ENCODE peak calls at places on chromosomes 4 and X, in seven cellular contexts. One of them, this sample, is unnamed. For H4K20me1, the result is how much of the 10 kb centered on the place peaks cover.

GRCh38 chr4:162201673-162202072 is 37.9 kb upstream of the FSTL5 start:
- DNase-seq in H1: no peak
- DNase-seq in IMR-90: no peak
- DNase-seq in GM23338: no peak
- DNase-seq in K562: no peak
- DNase-seq in mammary epithelial cell: no peak
- DNase-seq in astrocyte: peak
- DNase-seq in this sample: no peak

GRCh38 chr4:8238515-8239053 is 31.0 kb upstream of the HTRA3 start:
- DNase-seq in mammary epithelial cell: no peak
- DNase-seq in K562: peak
- DNase-seq in astrocyte: no peak
- DNase-seq in H1: peak
- DNase-seq in IMR-90: no peak
- DNase-seq in GM23338: peak
- DNase-seq in this sample: no peak

GRCh38 chr4:74235135-74235534 is 73.1 kb upstream of the EPGN start:
- DNase-seq in mammary epithelial cell: no peak
- DNase-seq in astrocyte: no peak
- DNase-seq in GM23338: no peak
- DNase-seq in H1: no peak
- DNase-seq in IMR-90: no peak
- DNase-seq in K562: no peak
- DNase-seq in this sample: no peak

GRCh38 chr4:72842323-72842722 is 227.2 kb downstream of the COX18 start:
- DNase-seq in mammary epithelial cell: peak
- DNase-seq in GM23338: no peak
- DNase-seq in IMR-90: no peak
- DNase-seq in astrocyte: peak
- DNase-seq in K562: no peak
- DNase-seq in H1: no peak
- DNase-seq in this sample: peak

GRCh38 chr4:47085661-47086060 is 54.3 kb downstream of the GABRB1 start:
- DNase-seq in K562: no peak
- DNase-seq in mammary epithelial cell: no peak
- DNase-seq in astrocyte: no peak
- DNase-seq in H1: no peak
- DNase-seq in IMR-90: no peak
- DNase-seq in GM23338: no peak
- DNase-seq in this sample: no peak

GRCh38 chrX:14029425-14030247 is at the start of gene GEMIN8:
- DNase-seq in mammary epithelial cell: peak
- DNase-seq in K562: peak
- DNase-seq in GM23338: peak
- DNase-seq in H1: peak
- DNase-seq in IMR-90: peak
- DNase-seq in astrocyte: peak
- DNase-seq in this sample: peak

GRCh38 chrX:55738969-55739368 is 21.4 kb downstream of the RRAGB start:
- DNase-seq in IMR-90: no peak
- DNase-seq in astrocyte: no peak
- DNase-seq in H1: no peak
- DNase-seq in GM23338: no peak
- DNase-seq in mammary epithelial cell: no peak
- DNase-seq in K562: no peak
- DNase-seq in this sample: no peak

GRCh38 chrX:55668084-55668483 is 44.9 kb downstream of the FOXR2 start:
- DNase-seq in H1: no peak
- DNase-seq in astrocyte: no peak
- DNase-seq in IMR-90: no peak
- DNase-seq in mammary epithelial cell: no peak
- DNase-seq in K562: no peak
- DNase-seq in GM23338: no peak
- DNase-seq in this sample: no peak

GRCh38 chrX:1485033-1485432 is 32.3 kb upstream of the ASMTL start:
- DNase-seq in GM23338: no peak
- DNase-seq in IMR-90: no peak
- DNase-seq in astrocyte: no peak
- DNase-seq in K562: no peak
- DNase-seq in mammary epithelial cell: no peak
- DNase-seq in H1: no peak
- DNase-seq in this sample: no peak

GRCh38 chr4:142452132-142452855 is 393.8 kb downstream of the INPP4B start:
- DNase-seq in GM23338: no peak
- DNase-seq in K562: no peak
- DNase-seq in astrocyte: peak
- DNase-seq in mammary epithelial cell: peak
- DNase-seq in IMR-90: peak
- DNase-seq in H1: no peak
- DNase-seq in this sample: peak

GRCh38 chr4:121738780-121739547 is 26.0 kb downstream of the SMIM43 start:
- DNase-seq in mammary epithelial cell: no peak
- DNase-seq in K562: no peak
- DNase-seq in astrocyte: peak
- DNase-seq in H1: no peak
- DNase-seq in IMR-90: peak
- DNase-seq in GM23338: no peak
- DNase-seq in this sample: no peak

GRCh38 chr4:45580306-45580705 is 543.5 kb downstream of the GABRG1 start:
- DNase-seq in mammary epithelial cell: no peak
- DNase-seq in GM23338: no peak
- DNase-seq in H1: no peak
- DNase-seq in K562: no peak
- DNase-seq in IMR-90: no peak
- DNase-seq in astrocyte: no peak
- DNase-seq in this sample: no peak

GRCh38 chr4:112279025-112279881 is 6.5 kb downstream of the TIFA start:
- DNase-seq in K562: no peak
- DNase-seq in GM23338: no peak
- DNase-seq in IMR-90: peak
- DNase-seq in mammary epithelial cell: no peak
- DNase-seq in astrocyte: no peak
- DNase-seq in H1: no peak
- DNase-seq in this sample: no peak

GRCh38 chr4:20367446-20367845 is 115.7 kb downstream of the SLIT2 start:
- DNase-seq in mammary epithelial cell: no peak
- DNase-seq in GM23338: no peak
- DNase-seq in K562: no peak
- DNase-seq in astrocyte: no peak
- DNase-seq in IMR-90: no peak
- DNase-seq in H1: no peak
- DNase-seq in this sample: no peak

GRCh38 chr4:138062929-138063328 is 179.2 kb downstream of the SLC7A11 start:
- DNase-seq in GM23338: peak
- DNase-seq in K562: no peak
- DNase-seq in astrocyte: peak
- DNase-seq in H1: no peak
- DNase-seq in mammary epithelial cell: peak
- DNase-seq in IMR-90: peak
- DNase-seq in this sample: peak

GRCh38 chr4:109411964-109412363 is 21.7 kb upstream of the SEC24B start:
- DNase-seq in GM23338: no peak
- DNase-seq in IMR-90: no peak
- DNase-seq in K562: no peak
- DNase-seq in mammary epithelial cell: no peak
- DNase-seq in H1: no peak
- DNase-seq in astrocyte: no peak
- DNase-seq in this sample: no peak

GRCh38 chrX:129658429-129658828 is 3.7 kb upstream of the APLN start:
- DNase-seq in astrocyte: no peak
- DNase-seq in GM23338: no peak
- DNase-seq in K562: no peak
- DNase-seq in H1: no peak
- DNase-seq in IMR-90: no peak
- DNase-seq in mammary epithelial cell: no peak
- DNase-seq in this sample: no peak

GRCh38 chrX:129653181-129653984 is 1.4 kb downstream of the APLN start:
- DNase-seq in mammary epithelial cell: no peak
- DNase-seq in H1: no peak
- DNase-seq in K562: no peak
- DNase-seq in astrocyte: no peak
- DNase-seq in IMR-90: no peak
- DNase-seq in GM23338: no peak
- DNase-seq in this sample: no peak

GRCh38 chrX:129654652-129655546 is at the start of gene APLN:
- DNase-seq in H1: peak
- DNase-seq in GM23338: peak
- DNase-seq in astrocyte: peak
- DNase-seq in mammary epithelial cell: peak
- DNase-seq in IMR-90: peak
- DNase-seq in K562: peak
- DNase-seq in this sample: peak

GRCh38 chrX:129653985-129654651 is 638 bp downstream of the APLN start:
- DNase-seq in H1: no peak
- DNase-seq in GM23338: peak
- DNase-seq in K562: no peak
- DNase-seq in IMR-90: no peak
- DNase-seq in mammary epithelial cell: peak
- DNase-seq in astrocyte: no peak
- DNase-seq in this sample: peak

GRCh38 chrX:129655547-129656248 is 942 bp upstream of the APLN start:
- DNase-seq in K562: no peak
- DNase-seq in GM23338: peak
- DNase-seq in astrocyte: no peak
- DNase-seq in H1: no peak
- DNase-seq in mammary epithelial cell: peak
- DNase-seq in IMR-90: no peak
- DNase-seq in this sample: no peak
- H3K4me2 ChIP-seq in K562: no peak
- H3K4me2 ChIP-seq in GM23338: peak
- H3K4me2 ChIP-seq in astrocyte: no peak
- H3K4me2 ChIP-seq in H1: peak
- H3K4me2 ChIP-seq in mammary epithelial cell: no peak
- H3K4me2 ChIP-seq in IMR-90: no peak
- H3K4me2 ChIP-seq in this sample: no peak

GRCh38 chr4:80308466-80308822 is 27.1 kb upstream of the CFAP299 start:
- DNase-seq in H1: no peak
- DNase-seq in GM23338: peak
- DNase-seq in K562: no peak
- DNase-seq in mammary epithelial cell: no peak
- DNase-seq in IMR-90: no peak
- DNase-seq in astrocyte: no peak
- DNase-seq in this sample: peak

GRCh38 chr4:80307774-80308465 is 27.6 kb upstream of the CFAP299 start:
- DNase-seq in astrocyte: peak
- DNase-seq in H1: no peak
- DNase-seq in IMR-90: peak
- DNase-seq in K562: no peak
- DNase-seq in mammary epithelial cell: peak
- DNase-seq in GM23338: no peak
- DNase-seq in this sample: peak

GRCh38 chr4:80305466-80305865 is 30.1 kb upstream of the CFAP299 start:
- DNase-seq in GM23338: no peak
- DNase-seq in H1: no peak
- DNase-seq in IMR-90: peak
- DNase-seq in mammary epithelial cell: peak
- DNase-seq in K562: no peak
- DNase-seq in astrocyte: peak
- DNase-seq in this sample: peak

GRCh38 chr4:80306255-80306654 is 29.3 kb upstream of the CFAP299 start:
- DNase-seq in H1: no peak
- DNase-seq in GM23338: no peak
- DNase-seq in mammary epithelial cell: peak
- DNase-seq in IMR-90: peak
- DNase-seq in K562: no peak
- DNase-seq in astrocyte: peak
- DNase-seq in this sample: peak

GRCh38 chr4:80307183-80307735 is 28.3 kb upstream of the CFAP299 start:
- DNase-seq in mammary epithelial cell: peak
- DNase-seq in K562: no peak
- DNase-seq in GM23338: no peak
- DNase-seq in astrocyte: peak
- DNase-seq in IMR-90: peak
- DNase-seq in H1: no peak
- DNase-seq in this sample: peak
- H3K27ac ChIP-seq in mammary epithelial cell: peak
- H3K27ac ChIP-seq in K562: no peak
- H3K27ac ChIP-seq in GM23338: no peak
- H3K27ac ChIP-seq in astrocyte: peak
- H3K27ac ChIP-seq in IMR-90: no peak
- H3K27ac ChIP-seq in H1: no peak
- H3K27ac ChIP-seq in this sample: peak

DNA sequence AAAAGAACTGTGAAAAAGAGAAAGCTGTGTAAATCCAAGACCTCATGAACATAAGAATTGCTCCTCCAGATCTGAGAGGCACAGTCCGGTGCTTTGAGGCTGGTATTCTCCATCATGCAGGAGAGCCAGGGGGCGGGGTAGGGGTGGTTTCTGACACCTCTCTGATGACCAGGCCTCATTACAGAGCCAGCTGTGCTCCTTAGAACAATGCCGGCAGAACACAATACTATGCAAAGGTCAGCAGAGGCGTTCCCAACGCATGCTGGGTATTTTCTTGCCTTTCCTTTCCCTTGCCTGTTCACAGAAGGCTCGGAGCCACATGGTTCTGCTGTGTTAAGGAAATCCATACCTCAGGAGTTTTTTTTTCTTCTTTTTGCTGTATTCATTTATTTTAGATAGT is 91.2 kb upstream of the SOD3 start:
- DNase-seq in astrocyte: no peak
- DNase-seq in GM23338: peak
- DNase-seq in IMR-90: no peak
- DNase-seq in H1: peak
- DNase-seq in mammary epithelial cell: no peak
- DNase-seq in K562: no peak
- DNase-seq in this sample: no peak
- H4K20me1 ChIP-seq in astrocyte: under half
- H4K20me1 ChIP-seq in GM23338: under half
- H4K20me1 ChIP-seq in IMR-90: under half
- H4K20me1 ChIP-seq in H1: under half
- H4K20me1 ChIP-seq in mammary epithelial cell: under half
- H4K20me1 ChIP-seq in K562: under half
- H4K20me1 ChIP-seq in this sample: under half

DNA sequence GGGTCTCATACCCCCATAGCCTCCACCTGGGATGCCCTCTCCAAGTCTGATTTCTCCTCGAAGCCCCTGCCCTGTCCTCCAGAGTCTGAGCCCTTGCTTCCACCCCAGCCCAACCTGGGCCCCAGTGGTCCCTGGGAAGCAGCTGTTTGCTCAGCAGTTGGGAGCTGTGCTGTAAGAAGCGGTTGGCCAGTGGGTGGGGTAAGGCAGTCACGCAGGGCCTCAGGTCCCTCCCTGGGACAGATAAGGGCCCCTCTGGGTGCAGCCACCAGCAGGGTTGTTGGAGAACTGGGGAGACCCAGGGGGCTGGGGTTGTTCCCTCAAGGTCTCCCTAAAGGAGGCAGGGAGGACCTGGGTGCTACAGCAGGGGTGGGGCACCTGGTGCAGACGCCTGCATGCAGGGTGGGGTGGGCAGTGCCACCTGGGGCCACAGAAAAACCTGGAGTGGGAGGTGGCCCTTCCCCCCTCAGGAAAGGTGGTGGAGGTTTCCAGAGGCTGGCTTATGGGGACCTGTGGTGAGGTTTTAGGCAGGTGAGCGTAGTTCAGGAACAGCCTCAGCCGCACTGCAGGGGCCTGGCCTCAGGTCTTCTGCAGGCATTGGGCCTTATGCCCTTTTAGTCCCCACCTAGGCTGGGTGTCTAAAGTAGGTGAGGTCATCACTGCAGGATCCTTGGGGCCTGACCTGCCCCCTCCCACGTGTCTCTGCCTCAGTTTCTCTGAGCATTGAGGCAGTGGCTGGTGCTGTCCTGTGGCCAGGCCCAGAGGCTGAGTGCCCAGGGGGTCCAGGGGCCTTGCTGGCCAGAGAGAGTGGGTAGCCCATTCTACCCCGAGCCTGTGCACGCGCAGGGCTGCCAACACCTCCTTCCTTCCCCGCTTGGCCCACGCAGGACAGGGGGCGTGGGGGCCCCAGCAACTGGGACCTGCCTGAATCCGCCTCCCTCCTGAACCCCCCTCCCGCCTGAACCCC is 3.1 kb upstream of the SLC26A1 start:
- DNase-seq in K562: peak
- DNase-seq in mammary epithelial cell: no peak
- DNase-seq in astrocyte: no peak
- DNase-seq in IMR-90: no peak
- DNase-seq in GM23338: no peak
- DNase-seq in H1: no peak
- DNase-seq in this sample: no peak
- H3K4me2 ChIP-seq in K562: peak
- H3K4me2 ChIP-seq in mammary epithelial cell: no peak
- H3K4me2 ChIP-seq in astrocyte: no peak
- H3K4me2 ChIP-seq in IMR-90: no peak
- H3K4me2 ChIP-seq in GM23338: peak
- H3K4me2 ChIP-seq in H1: no peak
- H3K4me2 ChIP-seq in this sample: no peak

This sample was measured in GM23248.